ENCODE peak calls at places on chromosomes 6 and 20, in five cellular contexts. D is HCT116, T is fibroblast of lung, U is HepG2, V is neural progenitor cell. I is an unnamed sample.

GRCh38 chr20:33910056-33910455 is 83.7 kb upstream of the RALY start:
- DNase-seq in T (peak; percentile 81), D (no peak), U (no peak), V (no peak), I (no peak)

GRCh38 chr6:4316867-4317400 is 181.6 kb upstream of the ECI2 start:
- DNase-seq in D (no peak), U (no peak), T (peak; percentile 92), V (no peak), I (no peak)

GRCh38 chr20:48012401-48012974 is 227.2 kb upstream of the SULF2 start:
- DNase-seq in V (no peak), D (no peak), U (peak; percentile 49), T (peak; percentile 96), I (peak; percentile 24)

GRCh38 chr6:1522779-1523178 is 86.9 kb upstream of the FOXC1 start:
- DNase-seq in D (no peak), U (no peak), V (no peak), T (no peak), I (no peak)

GRCh38 chr6:86938814-86939213 is 1.5 kb downstream of the HTR1E start:
- DNase-seq in D (no peak), U (no peak), T (no peak), V (no peak), I (no peak)

GRCh38 chr6:133761706-133762105 is 127.2 kb upstream of the TCF21 start:
- DNase-seq in V (no peak), T (peak; percentile 73), U (no peak), D (no peak), I (no peak)

GRCh38 chr6:154932562-154933027 is 62.5 kb upstream of the TIAM2 start:
- DNase-seq in U (peak; percentile 85), V (no peak), T (peak; percentile 89), D (peak; percentile 46), I (no peak)

GRCh38 chr6:157525918-157526425 is 145.0 kb downstream of the ZDHHC14 start:
- DNase-seq in V (no peak), D (no peak), U (no peak), T (no peak), I (no peak)

GRCh38 chr6:38068854-38069253 is 249.3 kb downstream of the ZFAND3 start:
- DNase-seq in T (no peak), V (no peak), U (no peak), D (no peak), I (no peak)

GRCh38 chr6:41548098-41548840 is 2.1 kb downstream of the FOXP4 start:
- DNase-seq in D (no peak), T (no peak), V (no peak), U (no peak), I (no peak)

GRCh38 chr6:95578106-95578410 is 723 bp downstream of the MANEA start:
- DNase-seq in T (no peak), V (no peak), U (peak; percentile 15), D (no peak), I (no peak)

GRCh38 chr20:49674383-49675352 is 39.0 kb downstream of the B4GALT5 start:
- DNase-seq in U (peak; percentile 98), D (peak; percentile 90), T (peak; percentile 88), V (no peak), I (no peak)

GRCh38 chr20:10490706-10491105 is 55.6 kb downstream of the SLX4IP start:
- DNase-seq in D (no peak), U (no peak), T (peak; percentile 32), V (peak; percentile 44), I (no peak)

GRCh38 chr6:1878330-1878729 is 268.6 kb downstream of the FOXC1 start:
- DNase-seq in U (no peak), V (no peak), T (no peak), D (no peak), I (no peak)

GRCh38 chr20:51800769-51801219 is 1.5 kb downstream of the SALL4 start:
- DNase-seq in D (no peak), V (peak; percentile 56), T (peak; percentile 21), U (no peak), I (no peak)

DNA sequence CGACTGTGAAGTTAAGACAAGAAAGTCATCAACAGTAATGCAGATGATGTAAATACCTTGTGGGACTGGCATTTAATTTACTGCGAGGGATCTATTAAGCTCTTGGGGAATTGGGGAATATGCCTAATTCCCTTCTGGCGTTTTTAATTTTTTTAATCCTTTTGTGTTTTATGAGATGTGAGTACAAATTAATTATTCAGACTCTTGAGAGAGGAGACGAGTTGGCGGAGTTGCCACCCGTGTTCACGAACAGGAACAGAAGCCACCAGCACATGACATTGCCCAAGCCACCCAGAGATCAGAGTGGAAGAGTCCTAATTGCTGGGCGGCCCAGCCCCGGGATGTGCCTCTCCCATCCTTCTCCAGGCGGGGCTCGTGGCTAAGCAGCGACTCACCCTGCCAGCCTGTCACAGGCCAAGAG is 518 bp upstream of the CRYBG1 start:
- DNase-seq in V (no peak), U (no peak), T (no peak), D (no peak), I (no peak)
- H3K4me3 ChIP-seq in V (peak overlapping the region; percentile 63), U (peak overlapping the region; percentile 77), T (no peak overlapping the region), D (peak overlapping the region; percentile 88), I (no peak overlapping the region)

DNA sequence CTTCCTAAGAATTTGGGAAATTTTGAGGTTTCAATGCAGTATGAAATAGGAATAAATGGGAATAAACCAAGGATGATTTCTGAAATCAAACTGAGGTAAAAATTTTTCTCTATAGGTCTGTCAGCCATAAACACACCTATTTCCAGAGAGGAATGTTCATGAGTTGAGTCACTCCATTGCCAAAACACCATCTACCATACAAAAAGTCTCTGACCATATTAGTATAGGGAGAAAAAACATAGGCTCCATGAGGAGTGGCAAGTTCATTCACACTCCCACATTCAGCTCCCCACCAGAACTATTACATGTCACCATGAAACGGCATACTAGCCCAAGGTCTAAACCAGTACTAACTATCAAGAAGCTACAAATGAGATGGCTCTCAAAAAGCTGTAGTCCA is 9.6 kb downstream of the ZNF318 start:
- DNase-seq in T (no peak), U (no peak), D (no peak), V (no peak), I (no peak)
- H2AFZ ChIP-seq in T (no peak overlapping the region), U (no peak overlapping the region), D (no peak overlapping the region), V (no peak overlapping the region), I (no peak overlapping the region)

DNA sequence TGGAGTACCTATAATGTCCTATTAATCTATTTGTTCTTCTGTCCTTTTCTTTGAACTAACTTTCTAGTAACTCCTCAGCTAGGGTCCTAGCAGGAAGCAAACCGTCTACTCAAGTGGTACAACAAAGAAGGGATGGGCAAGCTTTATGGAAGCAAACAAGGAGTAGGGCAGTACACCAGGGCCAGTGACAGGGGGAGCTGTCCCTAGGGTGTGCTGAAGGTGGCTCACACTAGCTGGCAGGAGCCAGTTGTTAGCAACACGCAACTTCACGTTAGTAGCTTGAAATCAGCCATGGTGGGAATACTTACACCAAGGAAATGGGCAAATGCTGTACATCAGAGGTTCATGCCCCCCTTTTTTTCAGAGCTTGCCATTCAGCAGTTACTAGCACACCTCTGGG is 74.0 kb upstream of the EYA2 start:
- DNase-seq in V (no peak), T (no peak), D (no peak), U (peak; percentile 31), I (no peak)
- TF ChIP-seq CTCF in V (no peak), T (no peak), D (no peak), U (peak; percentile 48), I (no peak)

GRCh38 chr20:62969939-62970306 is 17.4 kb downstream of the SLC17A9 start:
- DNase-seq in T (no peak), V (no peak), D (no peak), U (peak; percentile 54), I (no peak)

GRCh38 chr20:62970307-62971210 is 18.1 kb downstream of the SLC17A9 start:
- DNase-seq in U (no peak), V (no peak), D (no peak), T (no peak), I (no peak)

GRCh38 chr20:62971211-62971949 is 18.9 kb downstream of the SLC17A9 start:
- DNase-seq in D (no peak), V (no peak), U (no peak), T (no peak), I (no peak)

GRCh38 chr20:62973033-62973745 is 20.7 kb downstream of the SLC17A9 start:
- DNase-seq in V (no peak), U (no peak), D (no peak), T (no peak), I (no peak)

GRCh38 chr20:62972270-62973032 is 19.9 kb downstream of the SLC17A9 start:
- DNase-seq in D (peak; percentile 63), V (peak; percentile 93), T (peak; percentile 65), U (peak; percentile 79), I (peak; percentile 82)
- H3K4me3 ChIP-seq in D (peak overlapping the region; percentile 47), V (peak overlapping the region; percentile 36), T (no peak overlapping the region), U (peak overlapping the region; percentile 65), I (no peak overlapping the region)

GRCh38 chr20:56606174-56606945 is 22.7 kb upstream of the TFAP2C start:
- DNase-seq in D (peak; percentile 79), T (no peak), U (no peak), V (no peak), I (no peak)

GRCh38 chr20:56609321-56609720 is 19.8 kb upstream of the TFAP2C start:
- DNase-seq in U (no peak), V (peak; percentile 70), D (no peak), T (no peak), I (no peak)

GRCh38 chr20:56608376-56608775 is 20.7 kb upstream of the TFAP2C start:
- DNase-seq in V (no peak), U (no peak), D (no peak), T (no peak), I (no peak)

GRCh38 chr20:56607061-56607704 is 21.9 kb upstream of the TFAP2C start:
- DNase-seq in D (no peak), V (no peak), T (no peak), U (no peak), I (no peak)

GRCh38 chr20:56610098-56610497 is 19.0 kb upstream of the TFAP2C start:
- DNase-seq in T (no peak), U (no peak), V (no peak), D (no peak), I (no peak)
- H2AFZ ChIP-seq in T (no peak overlapping the region), U (no peak overlapping the region), V (no peak overlapping the region), D (no peak overlapping the region), I (no peak overlapping the region)

GRCh38 chr6:17083397-17083796 is 18.5 kb upstream of the STMND1 start:
- DNase-seq in U (no peak), T (no peak), V (no peak), D (no peak), I (no peak)

GRCh38 chr6:17091122-17091521 is 10.7 kb upstream of the STMND1 start:
- DNase-seq in T (peak; percentile 12), U (no peak), D (no peak), V (peak; percentile 13), I (no peak)

GRCh38 chr6:17081860-17082508 is 19.9 kb upstream of the STMND1 start:
- DNase-seq in V (no peak), D (no peak), T (no peak), U (no peak), I (no peak)

GRCh38 chr6:17088091-17088611 is 13.7 kb upstream of the STMND1 start:
- DNase-seq in D (no peak), U (no peak), T (no peak), V (no peak), I (no peak)

GRCh38 chr6:17086469-17086868 is 15.4 kb upstream of the STMND1 start:
- DNase-seq in T (peak; percentile 67), V (peak; percentile 59), D (peak; percentile 75), U (peak; percentile 63), I (peak; percentile 2)
- TF ChIP-seq CTCF in T (peak; percentile 70), V (peak; percentile 64), D (peak; percentile 77), U (peak; percentile 74), I (peak; percentile 67)

I was measured in OCI-LY7.